ENCODE peak calls at places on chromosome 21, in nine cellular contexts. T is GM23338, O is coronary artery, F is psoas muscle, E is left ventricle myocardium inferior, S is ovary, Z is bronchial epithelial cell, B is thoracic aorta, V is cardiac fibroblast. L is an unnamed sample.

GRCh38 chr21:46401186-46401910 is 57.3 kb upstream of the DIP2A start:
- DNase-seq in S (no peak), O (no peak), F (peak), B (no peak), T (no peak), E (no peak), Z (no peak), V (no peak), L (no peak)

GRCh38 chr21:46055863-46056281 is 42.0 kb upstream of the COL6A2 start:
- DNase-seq in V (no peak), S (peak), O (no peak), T (no peak), Z (no peak), B (no peak), E (no peak), F (peak), L (peak)

GRCh38 chr21:38166214-38166547 is 90.6 kb upstream of the KCNJ15 start:
- DNase-seq in S (peak), O (no peak), V (no peak), Z (no peak), T (no peak), E (no peak), B (no peak), F (no peak), L (no peak)

GRCh38 chr21:38506606-38507331 is 8.5 kb upstream of the ERG start:
- DNase-seq in O (no peak), B (no peak), E (peak), S (no peak), F (no peak), V (no peak), T (peak), Z (no peak), L (no peak)

GRCh38 chr21:31902438-31902837 is 29.6 kb downstream of the HUNK start:
- DNase-seq in F (no peak), T (no peak), O (no peak), V (no peak), E (no peak), S (no peak), B (no peak), Z (no peak), L (no peak)

GRCh38 chr21:38388219-38388618 is 110.1 kb downstream of the ERG start:
- DNase-seq in E (no peak), S (no peak), O (no peak), V (peak), T (no peak), F (no peak), Z (peak), B (no peak), L (no peak)

GRCh38 chr21:39313042-39313456 is 383 bp downstream of the BRWD1 start:
- DNase-seq in F (no peak), S (peak), B (no peak), O (peak), T (peak), E (no peak), V (no peak), Z (no peak), L (peak)

GRCh38 chr21:37357691-37358090 is 8.9 kb upstream of the DYRK1A start:
- DNase-seq in Z (peak), T (no peak), S (no peak), B (no peak), F (no peak), V (no peak), O (no peak), E (no peak), L (no peak)

GRCh38 chr21:41886331-41886730 is 7.2 kb upstream of the PRDM15 start:
- DNase-seq in S (no peak), F (no peak), V (no peak), O (no peak), Z (no peak), T (no peak), E (no peak), B (no peak), L (no peak)

GRCh38 chr21:42392731-42393442 is 3.0 kb downstream of the TMPRSS3 start:
- DNase-seq in S (no peak), Z (peak), O (no peak), V (no peak), T (no peak), E (no peak), B (no peak), F (peak), L (no peak)

GRCh38 chr21:39951183-39952101 is 84.2 kb downstream of the PCP4 start:
- DNase-seq in Z (no peak), E (no peak), S (peak), V (no peak), T (peak), O (no peak), B (no peak), F (no peak), L (no peak)

GRCh38 chr21:45306832-45307571 is 19.3 kb upstream of the POFUT2 start:
- DNase-seq in B (peak), T (no peak), O (peak), S (peak), F (peak), E (peak), V (peak), Z (no peak), L (peak)

GRCh38 chr21:36499578-36500471 is 19.9 kb upstream of the CLDN14 start:
- DNase-seq in V (peak), S (no peak), T (no peak), E (peak), Z (peak), B (no peak), O (no peak), F (peak), L (no peak)

GRCh38 chr21:32135401-32136363 is 143.2 kb downstream of the MIS18A start:
- DNase-seq in Z (peak), E (no peak), F (no peak), S (no peak), T (no peak), B (peak), V (peak), O (no peak), L (no peak)

GRCh38 chr21:41482321-41482720 is 25.6 kb downstream of the TMPRSS2 start:
- DNase-seq in T (no peak), O (no peak), E (no peak), S (no peak), F (no peak), V (no peak), B (no peak), Z (peak), L (no peak)

GRCh38 chr21:37204580-37204979 is 62.6 kb downstream of the VPS26C start:
- DNase-seq in B (no peak), T (no peak), O (no peak), V (no peak), Z (no peak), F (no peak), E (no peak), S (no peak), L (no peak)

GRCh38 chr21:45643021-45643980 is at the start of gene PCBP3:
- DNase-seq in O (peak), E (peak), S (peak), V (peak), B (peak), T (peak), Z (peak), F (peak), L (peak)

GRCh38 chr21:25330266-25330665 is 277.0 kb downstream of the MRPL39 start:
- DNase-seq in S (no peak), T (no peak), B (no peak), F (no peak), V (no peak), O (no peak), E (no peak), Z (no peak), L (no peak)

GRCh38 chr21:44397431-44398031 is 44.1 kb downstream of the TRPM2 start:
- DNase-seq in T (peak), S (no peak), O (no peak), E (no peak), Z (no peak), F (no peak), V (no peak), B (no peak), L (no peak)

GRCh38 chr21:35197191-35197590 is 148.1 kb upstream of the RUNX1 start:
- DNase-seq in F (no peak), V (peak), T (no peak), E (no peak), Z (peak), O (no peak), S (no peak), B (no peak), L (no peak)
- H3K4me3 ChIP-seq in F (no peak), V (no peak), T (no peak), E (no peak), Z (no peak), O (no peak), S (no peak), B (no peak), L (no peak)

DNA sequence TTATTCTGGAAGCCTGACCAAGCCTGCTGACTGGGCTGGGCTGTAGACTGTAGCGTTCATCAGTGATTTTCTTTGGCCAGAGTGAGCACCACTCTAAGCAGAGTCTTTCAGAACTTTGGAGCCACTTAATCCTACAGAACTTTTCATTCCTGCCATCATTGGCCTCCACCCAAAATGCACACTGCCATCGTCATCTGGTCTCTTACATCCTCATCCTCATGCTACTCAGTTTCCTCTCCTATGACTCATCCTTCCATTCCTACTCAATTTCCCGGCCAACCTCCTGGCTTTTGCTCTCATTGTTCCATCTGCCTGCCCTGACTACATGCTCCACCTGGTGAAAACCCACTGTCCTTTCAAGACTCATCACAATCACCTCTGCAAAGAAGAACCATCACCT is 233.8 kb upstream of the USP25 start:
- DNase-seq in S (no peak), B (no peak), E (no peak), V (peak), Z (peak), T (no peak), F (no peak), O (no peak), L (no peak)
- TF ChIP-seq CTCF in S (no peak), B (no peak), E (no peak), V (no peak), Z (no peak), T (peak), F (no peak), O (no peak), L (no peak)

GRCh38 chr21:34909492-34910292 is 139.4 kb downstream of the RUNX1 start:
- DNase-seq in V (no peak), T (no peak), E (no peak), F (no peak), Z (no peak), O (no peak), S (no peak), B (no peak), L (no peak)

GRCh38 chr21:34908424-34909055 is 140.6 kb downstream of the RUNX1 start:
- DNase-seq in Z (peak), B (no peak), F (peak), V (peak), O (no peak), S (no peak), E (no peak), T (no peak), L (peak)

GRCh38 chr21:34904526-34905298 is 144.4 kb downstream of the RUNX1 start:
- DNase-seq in Z (no peak), B (no peak), E (no peak), O (no peak), S (no peak), V (no peak), T (no peak), F (no peak), L (no peak)

GRCh38 chr21:34907783-34908423 is 141.2 kb downstream of the RUNX1 start:
- DNase-seq in O (no peak), V (no peak), F (no peak), S (no peak), E (no peak), B (no peak), T (no peak), Z (no peak), L (no peak)

DNA sequence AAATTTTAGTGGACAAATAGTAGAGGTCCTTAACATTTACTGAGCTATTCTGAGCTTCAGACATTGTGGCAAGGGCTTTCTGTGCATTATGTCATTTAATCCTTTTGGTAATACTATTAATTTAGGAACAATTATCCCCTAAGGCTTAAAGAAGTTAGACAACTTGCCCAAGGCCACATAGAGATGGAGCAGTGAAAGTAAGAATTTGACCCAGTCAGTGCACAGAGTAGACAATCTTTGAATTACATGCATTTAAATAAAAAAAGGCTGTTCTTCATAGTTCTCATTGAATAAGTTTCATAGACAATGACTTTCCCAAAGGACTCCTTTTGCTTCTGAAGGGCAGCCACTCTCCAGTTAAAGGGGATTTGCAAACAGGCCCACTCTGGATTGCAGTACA is 142.7 kb downstream of the RUNX1 start:
- DNase-seq in F (no peak), E (no peak), S (no peak), O (no peak), B (no peak), Z (no peak), V (no peak), T (no peak), L (no peak)
- H3K4me3 ChIP-seq in F (no peak), E (no peak), S (no peak), O (no peak), B (no peak), Z (no peak), V (no peak), T (no peak), L (no peak)

GRCh38 chr21:17270234-17270633 is 242.6 kb upstream of the CXADR start:
- DNase-seq in F (no peak), T (peak), E (peak), V (peak), Z (peak), O (no peak), B (no peak), S (peak), L (peak)
- TF ChIP-seq CTCF in F (peak), T (peak), E (peak), V (peak), Z (peak), O (no peak), B (peak), S (peak), L (peak)

DNA sequence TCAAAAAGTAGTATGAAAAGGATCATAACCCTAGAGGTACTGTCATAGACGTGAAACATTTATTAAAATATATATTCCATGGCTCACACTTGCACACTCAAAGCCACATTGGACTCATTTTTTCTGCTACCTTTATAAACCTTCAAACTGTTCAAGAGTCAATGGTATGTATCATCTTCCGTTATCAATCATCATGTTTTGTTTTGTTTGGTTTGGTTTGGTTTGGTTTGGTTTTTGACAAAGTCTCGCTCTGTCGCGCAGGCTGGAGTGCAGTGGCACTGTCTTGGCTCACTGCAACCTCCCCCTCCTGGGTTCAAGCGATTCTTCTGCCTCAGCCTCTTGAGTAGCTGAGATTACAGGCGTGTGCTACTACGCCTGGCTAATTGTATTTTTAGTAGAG is 1.8 kb downstream of the IFNAR2 start:
- DNase-seq in E (no peak), O (no peak), Z (no peak), F (no peak), T (no peak), S (no peak), B (no peak), V (no peak), L (no peak)
- H3K4me3 ChIP-seq in E (peak), O (peak), Z (no peak), F (peak), T (peak), S (no peak), B (peak), V (no peak), L (peak)

GRCh38 chr21:30269803-30270530 is 12.8 kb downstream of the KRTAP24-1 start:
- DNase-seq in S (no peak), E (no peak), F (no peak), B (no peak), Z (no peak), T (no peak), O (no peak), V (no peak), L (no peak)

GRCh38 chr21:30268608-30269197 is 14.0 kb downstream of the KRTAP24-1 start:
- DNase-seq in S (no peak), B (no peak), T (peak), F (no peak), E (no peak), V (peak), Z (peak), O (no peak), L (no peak)
- TF ChIP-seq CTCF in S (no peak), B (no peak), T (peak), F (no peak), E (no peak), V (no peak), Z (peak), O (no peak), L (no peak)

L was measured in sigmoid colon.